ENCODE peak calls at places on chromosome 22, in five cellular contexts. Y is IMR-90, Z is activated T-cell treated with anti-CD3 and anti-CD28 coated beads for 24 hours, S is anterior cingulate cortex, Q is A172. C is an unnamed sample.

GRCh38 chr22:39917091-39917703 is 16.3 kb downstream of the GRAP2 start:
- DNase-seq in S (no peak), Q (no peak), Z (no peak), Y (no peak), C (no peak)

GRCh38 chr22:47089796-47090460 is 327.5 kb downstream of the TBC1D22A start:
- DNase-seq in Y (no peak), Q (no peak), S (no peak), Z (no peak), C (no peak)

GRCh38 chr22:27799334-27800249 is 2.0 kb downstream of the MN1 start:
- DNase-seq in S (no peak), Q (no peak), Z (no peak), Y (no peak), C (no peak)

GRCh38 chr22:39481595-39481994 is 20.5 kb upstream of the MIEF1 start:
- DNase-seq in S (no peak), Z (no peak), Y (no peak), Q (no peak), C (no peak)

GRCh38 chr22:30196141-30196866 is 50.3 kb downstream of the LIF start:
- DNase-seq in Q (peak; percentile 97), Y (peak; percentile 100), S (no peak), Z (peak; percentile 32), C (no peak)

GRCh38 chr22:19448739-19449421 is 1.4 kb upstream of the C22orf39 start:
- DNase-seq in Z (peak; percentile 38), Y (no peak), Q (no peak), S (no peak), C (no peak)

GRCh38 chr22:29511126-29511854 is 31.3 kb downstream of the NEFH start:
- DNase-seq in Q (no peak), Z (no peak), S (no peak), Y (no peak), C (no peak)

GRCh38 chr22:27377901-27378300 is 423.7 kb downstream of the MN1 start:
- DNase-seq in S (no peak), Z (no peak), Y (no peak), Q (no peak), C (no peak)

GRCh38 chr22:26428515-26429457 is at the start of gene ASPHD2:
- DNase-seq in Y (peak; percentile 51), Q (peak; percentile 50), Z (peak; percentile 76), S (peak; percentile 32), C (peak; percentile 48)

GRCh38 chr22:32066820-32067219 is 23.8 kb downstream of the SLC5A1 start:
- DNase-seq in Y (no peak), Z (no peak), S (no peak), Q (no peak), C (no peak)

GRCh38 chr22:31734512-31734911 is 15.4 kb downstream of the PRR14L start:
- DNase-seq in Y (peak; percentile 85), S (no peak), Z (no peak), Q (peak; percentile 10), C (no peak)

GRCh38 chr22:44091021-44091721 is 67.1 kb downstream of the PARVB start:
- DNase-seq in S (no peak), Q (no peak), Y (no peak), Z (peak; percentile 11), C (peak; percentile 35)

GRCh38 chr22:36239150-36239400 is 252 bp downstream of the APOL2 start:
- DNase-seq in Z (no peak), Y (no peak), S (no peak), Q (no peak), C (no peak)

GRCh38 chr22:29218758-29219408 is 13.2 kb downstream of the EMID1 start:
- DNase-seq in Q (no peak), Y (no peak), Z (no peak), S (no peak), C (no peak)

GRCh38 chr22:24827305-24827704 is 21.3 kb downstream of the SGSM1 start:
- DNase-seq in Q (no peak), S (no peak), Y (no peak), Z (no peak), C (no peak)

GRCh38 chr22:24325105-24325757 is 54.6 kb downstream of the SPECC1L start:
- DNase-seq in Z (no peak), S (no peak), Y (peak; percentile 92), Q (peak; percentile 33), C (no peak)

GRCh38 chr22:38758276-38758945 is 2.6 kb upstream of the SUN2 start:
- DNase-seq in S (no peak), Y (no peak), Q (no peak), Z (peak; percentile 63), C (no peak)

GRCh38 chr22:30906946-30907345 is 61.6 kb downstream of the MORC2 start:
- DNase-seq in S (no peak), Y (no peak), Z (no peak), Q (no peak), C (no peak)

GRCh38 chr22:17580461-17581031 is 17.2 kb downstream of the SLC25A18 start:
- DNase-seq in Q (no peak), Z (no peak), Y (no peak), S (no peak), C (no peak)

GRCh38 chr22:24189249-24190158 is 8.2 kb downstream of the SUSD2 start:
- DNase-seq in Q (no peak), S (no peak), Z (no peak), Y (peak; percentile 50), C (no peak)

GRCh38 chr22:32389685-32390084 is 22.4 kb downstream of the RTCB start:
- DNase-seq in Z (no peak), Y (peak; percentile 11), Q (peak; percentile 5), S (no peak), C (no peak)